ENCODE peak calls at places on chromosomes 13 and 19, in four cellular contexts. A, Z, P and K are unnamed samples.

GRCh38 chr19:46427518-46427917 is 1.2 kb downstream of the PNMA8C start:
- DNase-seq in P (no peak), A (no peak), Z (no peak), K (no peak)

GRCh38 chr13:37306778-37307544 is 201.5 kb upstream of the CSNK1A1L start:
- DNase-seq in P (no peak), Z (no peak), A (no peak), K (no peak)

GRCh38 chr13:62357887-62358645 is 942.4 kb upstream of the PCDH20 start:
- DNase-seq in A (no peak), P (no peak), Z (no peak), K (no peak)

GRCh38 chr13:48234652-48235099 is 1.7 kb downstream of the ITM2B start:
- DNase-seq in A (no peak), P (no peak), Z (no peak), K (no peak)

GRCh38 chr13:95367309-95367843 is 66.1 kb upstream of the ABCC4 start:
- DNase-seq in A (no peak), P (no peak), Z (no peak), K (no peak)

GRCh38 chr13:93355094-93355493 is 128.5 kb downstream of the GPC6 start:
- DNase-seq in Z (no peak), A (no peak), P (no peak), K (no peak)

GRCh38 chr19:14502334-14503092 is 6.6 kb upstream of the GIPC1 start:
- DNase-seq in P (peak; percentile 56), Z (no peak), A (no peak), K (no peak)

GRCh38 chr13:50511877-50512332 is 331.6 kb downstream of the DLEU7 start:
- DNase-seq in P (no peak), Z (no peak), A (no peak), K (no peak)

GRCh38 chr19:47141695-47142094 is 11.1 kb downstream of the SAE1 start:
- DNase-seq in Z (no peak), P (no peak), A (no peak), K (no peak)

GRCh38 chr13:36839281-36839680 is 20.3 kb downstream of the RFXAP start:
- DNase-seq in A (no peak), P (no peak), Z (no peak), K (no peak)

GRCh38 chr19:39246951-39247669 is 1.5 kb downstream of the IFNL4 start:
- DNase-seq in P (peak; percentile 34), A (peak; percentile 8), Z (no peak), K (peak; percentile 23)

GRCh38 chr19:56141416-56141992 is 417 bp downstream of the ZNF444 start:
- DNase-seq in A (no peak), Z (no peak), P (peak; percentile 32), K (no peak)

GRCh38 chr19:34254552-34255432 is at the start of gene GARRE1:
- DNase-seq in A (no peak), Z (peak; percentile 5), P (peak; percentile 87), K (no peak)

GRCh38 chr13:51435002-51435578 is 17.7 kb downstream of the INTS6 start:
- DNase-seq in A (no peak), P (no peak), Z (no peak), K (no peak)

GRCh38 chr13:42270857-42271215 is 1.1 kb upstream of the AKAP11 start:
- DNase-seq in Z (no peak), A (no peak), P (no peak), K (no peak)

GRCh38 chr13:85316501-85316900 is 482.7 kb downstream of the SLITRK6 start:
- DNase-seq in A (no peak), Z (no peak), P (no peak), K (no peak)

GRCh38 chr19:55670280-55671053 is 4.6 kb upstream of the EPN1 start:
- DNase-seq in Z (no peak), A (no peak), P (peak; percentile 51), K (no peak)

GRCh38 chr13:45206340-45206739 is 5.5 kb upstream of the KCTD4 start:
- DNase-seq in Z (no peak), A (no peak), P (no peak), K (no peak)

GRCh38 chr19:49109051-49109450 is 5.1 kb upstream of the LIN7B start:
- DNase-seq in P (no peak), A (no peak), Z (no peak), K (no peak)